ENCODE peak calls at places on chromosome 22, in four cellular contexts. I is colonic mucosa, O is esophagus squamous epithelium, Z is gastrocnemius medialis. S is an unnamed sample.

GRCh38 chr22:19610518-19611253 is 86.5 kb upstream of the CLDN5 start:
- DNase-seq in I (no peak), O (no peak), Z (no peak), S (no peak)

GRCh38 chr22:25903294-25903693 is 161.3 kb downstream of the MYO18B start:
- DNase-seq in I (no peak), O (no peak), Z (no peak), S (no peak)

GRCh38 chr22:44210721-44211120 is 30.0 kb downstream of the PARVG start:
- DNase-seq in I (no peak), O (no peak), Z (no peak), S (no peak)

GRCh38 chr22:22485524-22485923 is 23.0 kb downstream of the ZNF280B start:
- DNase-seq in I (no peak), O (no peak), Z (no peak), S (no peak)

GRCh38 chr22:23099525-23099792 is 29.1 kb downstream of the GNAZ start:
- DNase-seq in I (no peak), O (no peak), Z (no peak), S (no peak)

GRCh38 chr22:39598017-39598965 is 27.7 kb downstream of the CACNA1I start:
- DNase-seq in I (peak), O (no peak), Z (no peak), S (peak)

GRCh38 chr22:17106785-17107546 is 14.2 kb downstream of the TMEM121B start:
- DNase-seq in I (no peak), O (no peak), Z (no peak), S (no peak)

GRCh38 chr22:40265783-40266182 is 80.5 kb upstream of the ADSL start:
- DNase-seq in I (no peak), O (no peak), Z (no peak), S (no peak)

GRCh38 chr22:25741692-25742626 is at the start of gene MYO18B:
- DNase-seq in I (no peak), O (no peak), Z (peak), S (no peak)

GRCh38 chr22:41508770-41509170 is 35.5 kb downstream of the POLR3H start:
- DNase-seq in I (no peak), O (no peak), Z (no peak), S (no peak)
- TF ChIP-seq CTCF in I (no peak), O (no peak), Z (peak), S (no peak)

GRCh38 chr22:32615874-32616564 is 141.4 kb downstream of the FBXO7 start:
- DNase-seq in I (no peak), O (no peak), Z (no peak), S (no peak)
- H3K27ac ChIP-seq in I (no peak), O (peak), Z (no peak), S (no peak)

GRCh38 chr22:50641696-50642607 is 14.0 kb upstream of the ARSA start:
- DNase-seq in I (no peak), O (no peak), Z (no peak), S (no peak)
- TF ChIP-seq CTCF in I (peak), O (peak), Z (no peak), S (no peak)

GRCh38 chr22:38203090-38203810 is 1.5 kb downstream of the MAFF start:
- DNase-seq in I (peak), O (no peak), Z (peak), S (peak)
- H3K27ac ChIP-seq in I (peak), O (peak), Z (peak), S (peak)

DNA sequence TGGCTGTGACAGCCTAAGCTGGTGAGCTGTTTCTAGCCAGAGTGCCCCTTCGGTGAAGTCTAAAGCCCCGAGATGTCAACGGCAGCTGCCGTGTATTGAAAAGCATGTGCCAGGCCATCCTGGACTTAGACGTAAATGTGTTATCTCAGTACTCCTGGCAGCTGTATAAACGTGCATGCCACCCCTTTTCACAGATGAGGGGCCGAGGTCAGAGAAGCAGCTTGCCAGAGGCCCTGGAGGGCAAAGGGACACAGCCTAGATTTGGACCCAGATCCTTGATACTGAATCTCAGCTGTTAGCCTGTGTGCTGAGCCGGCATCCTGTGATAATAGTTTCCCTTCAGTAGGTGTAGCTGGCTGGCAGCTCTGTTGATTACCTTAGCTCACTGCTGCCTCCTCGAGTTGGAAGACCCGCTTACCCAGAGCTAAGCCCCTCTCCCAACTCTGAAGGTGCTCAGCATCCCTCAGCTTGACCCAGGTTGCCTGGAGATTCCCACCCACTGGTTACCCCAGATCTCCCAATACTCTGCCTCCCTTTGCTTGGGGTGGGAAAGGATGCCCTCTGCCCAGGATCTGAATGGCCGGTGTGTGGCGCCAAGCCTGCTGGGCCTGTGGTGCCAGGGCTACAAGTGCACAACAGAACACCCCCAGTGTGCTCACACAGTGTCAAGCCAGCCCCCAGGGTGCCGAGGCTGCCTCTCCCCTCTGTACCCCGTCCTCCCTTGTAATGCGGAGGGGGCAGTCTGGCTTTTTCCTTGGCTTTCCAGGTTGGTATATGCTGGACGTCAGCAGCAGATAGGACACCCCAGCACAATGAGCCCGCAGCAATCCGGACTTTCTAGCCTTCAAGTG is 59.8 kb upstream of the WNT7B start:
- DNase-seq in I (peak), O (no peak), Z (peak), S (no peak)
- TF ChIP-seq CTCF in I (no peak), O (peak), Z (no peak), S (peak)

GRCh38 chr22:37807410-37808293 is at the start of gene GCAT:
- DNase-seq in I (peak), O (peak), Z (peak), S (peak)

GRCh38 chr22:37804886-37805857 is 2.6 kb upstream of the GCAT start:
- DNase-seq in I (peak), O (no peak), Z (peak), S (peak)

GRCh38 chr22:37808294-37808657 is 542 bp downstream of the GCAT start:
- DNase-seq in I (no peak), O (no peak), Z (no peak), S (no peak)

GRCh38 chr22:37805878-37806277 is 1.9 kb upstream of the GCAT start:
- DNase-seq in I (no peak), O (no peak), Z (no peak), S (no peak)

GRCh38 chr22:37806409-37807338 is 1.1 kb upstream of the GCAT start:
- DNase-seq in I (peak), O (no peak), Z (no peak), S (no peak)
- H3K27ac ChIP-seq in I (peak), O (peak), Z (peak), S (peak)

DNA sequence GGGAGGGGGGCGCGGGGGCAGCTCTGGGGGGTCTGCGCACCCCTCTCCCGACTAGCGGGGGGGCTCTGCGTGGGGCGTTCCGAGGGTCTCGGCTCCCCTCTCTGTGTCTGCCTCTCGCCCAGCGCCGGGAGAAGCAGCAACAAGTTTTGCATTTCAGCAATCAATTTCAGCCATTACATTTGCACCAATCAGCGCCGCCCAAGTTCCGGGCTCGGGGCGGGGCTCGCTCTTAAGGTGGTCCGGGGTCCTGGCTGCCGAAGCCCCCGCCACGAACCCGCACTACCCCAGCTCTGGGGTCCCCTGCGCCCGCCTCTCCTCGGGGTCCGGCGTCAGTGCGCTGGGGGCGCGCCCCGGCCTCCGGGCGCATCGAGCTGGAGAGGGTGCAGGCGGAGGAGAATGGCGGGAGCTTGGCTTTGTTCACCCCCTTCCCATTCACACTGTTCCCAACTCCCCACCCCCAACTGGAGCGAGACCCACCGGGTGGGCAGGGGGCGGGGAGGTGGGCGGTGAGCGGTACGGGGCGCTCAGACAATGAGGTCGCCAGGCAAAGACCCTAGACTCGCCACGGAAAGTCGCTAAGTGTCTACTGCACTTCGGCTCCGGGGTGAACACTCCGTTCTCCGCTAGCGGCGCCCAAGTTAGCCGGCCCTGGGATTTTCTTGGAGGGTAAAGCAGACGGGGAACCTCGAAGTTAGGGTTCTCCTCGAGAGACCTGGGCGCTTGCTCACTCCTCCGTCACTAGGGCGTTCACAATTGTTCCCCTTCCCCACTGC is at the start of gene MN1:
- DNase-seq in I (peak), O (no peak), Z (no peak), S (peak)
- TF ChIP-seq CTCF in I (no peak), O (no peak), Z (no peak), S (no peak)

GRCh38 chr22:50542416-50542927 is 3.2 kb upstream of the KLHDC7B start:
- DNase-seq in I (no peak), O (no peak), Z (no peak), S (no peak)

GRCh38 chr22:50540352-50540751 is 5.3 kb upstream of the KLHDC7B start:
- DNase-seq in I (no peak), O (no peak), Z (no peak), S (no peak)

GRCh38 chr22:50536231-50536630 is 6.4 kb upstream of the TYMP start:
- DNase-seq in I (no peak), O (no peak), Z (no peak), S (no peak)

GRCh38 chr22:50535113-50535512 is 5.3 kb upstream of the TYMP start:
- DNase-seq in I (no peak), O (no peak), Z (no peak), S (no peak)

DNA sequence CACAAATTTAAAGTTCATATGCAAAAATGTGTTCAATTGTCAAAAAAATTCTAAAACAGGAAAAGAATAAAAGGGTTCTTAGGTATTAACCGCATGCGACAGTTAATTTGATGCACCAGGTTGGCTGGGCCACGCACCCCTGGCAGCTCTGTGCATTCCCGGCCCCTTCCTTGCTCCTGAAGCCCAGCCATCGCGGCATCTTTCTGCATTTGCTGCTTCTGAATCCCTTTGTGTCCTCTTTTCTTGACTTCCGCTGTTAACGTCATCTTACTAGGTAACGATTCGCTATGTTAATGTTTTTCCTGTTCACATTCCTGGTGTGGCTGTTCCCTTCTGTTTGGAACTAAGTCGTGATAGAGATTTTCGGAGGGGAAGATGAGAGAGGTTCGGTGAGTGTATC is 7.9 kb upstream of the KLHDC7B start:
- DNase-seq in I (no peak), O (no peak), Z (no peak), S (no peak)
- H3K27ac ChIP-seq in I (peak), O (peak), Z (no peak), S (peak)